ENCODE peak calls at places on chromosomes 5 and 9, in nine cellular contexts. One of them, this sample, is unnamed.
A peak's percentile ranks its signal among the peaks of the same experiment; 100 is the strongest.

GRCh38 chr5:102591650-102592049 is 92.8 kb upstream of the SLCO6A1 start:
- DNase-seq in HL-60: no peak
- DNase-seq in GM23338: no peak
- DNase-seq in SK-N-SH: no peak
- DNase-seq in HCT116: no peak
- DNase-seq in GM12878: peak; percentile 13
- DNase-seq in A549: no peak
- DNase-seq in HepG2: no peak
- DNase-seq in K562: no peak
- DNase-seq in this sample: no peak

GRCh38 chr9:86809968-86810367 is 137.3 kb downstream of the GAS1 start:
- DNase-seq in K562: no peak
- DNase-seq in HCT116: no peak
- DNase-seq in GM12878: no peak
- DNase-seq in A549: no peak
- DNase-seq in HepG2: no peak
- DNase-seq in HL-60: no peak
- DNase-seq in SK-N-SH: no peak
- DNase-seq in GM23338: peak; percentile 40
- DNase-seq in this sample: no peak

GRCh38 chr9:112860466-112860865 is 30.2 kb downstream of the SLC46A2 start:
- DNase-seq in HCT116: no peak
- DNase-seq in K562: no peak
- DNase-seq in A549: no peak
- DNase-seq in GM23338: no peak
- DNase-seq in SK-N-SH: no peak
- DNase-seq in HepG2: no peak
- DNase-seq in HL-60: no peak
- DNase-seq in GM12878: no peak
- DNase-seq in this sample: no peak

GRCh38 chr5:34684980-34685352 is 28.8 kb downstream of the RAI14 start:
- DNase-seq in SK-N-SH: no peak
- DNase-seq in HL-60: no peak
- DNase-seq in A549: no peak
- DNase-seq in GM12878: no peak
- DNase-seq in GM23338: no peak
- DNase-seq in HepG2: no peak
- DNase-seq in K562: no peak
- DNase-seq in HCT116: no peak
- DNase-seq in this sample: no peak

GRCh38 chr5:170313344-170313743 is 15.8 kb upstream of the LCP2 start:
- DNase-seq in SK-N-SH: no peak
- DNase-seq in K562: peak; percentile 47
- DNase-seq in HCT116: no peak
- DNase-seq in A549: no peak
- DNase-seq in GM12878: no peak
- DNase-seq in GM23338: no peak
- DNase-seq in HL-60: no peak
- DNase-seq in HepG2: no peak
- DNase-seq in this sample: no peak

GRCh38 chr5:1521054-1521453 is 2.7 kb downstream of the LPCAT1 start:
- DNase-seq in HL-60: no peak
- DNase-seq in SK-N-SH: no peak
- DNase-seq in HepG2: no peak
- DNase-seq in GM12878: no peak
- DNase-seq in GM23338: no peak
- DNase-seq in A549: no peak
- DNase-seq in HCT116: no peak
- DNase-seq in K562: no peak
- DNase-seq in this sample: no peak

GRCh38 chr5:82405166-82405565 is 127.0 kb upstream of the RPS23 start:
- DNase-seq in GM23338: no peak
- DNase-seq in SK-N-SH: no peak
- DNase-seq in K562: no peak
- DNase-seq in HepG2: no peak
- DNase-seq in HCT116: no peak
- DNase-seq in HL-60: no peak
- DNase-seq in A549: no peak
- DNase-seq in GM12878: no peak
- DNase-seq in this sample: no peak

GRCh38 chr5:54637654-54638053 is 120.1 kb downstream of the SNX18 start:
- DNase-seq in K562: no peak
- DNase-seq in HCT116: no peak
- DNase-seq in HL-60: no peak
- DNase-seq in SK-N-SH: no peak
- DNase-seq in A549: no peak
- DNase-seq in HepG2: no peak
- DNase-seq in GM23338: no peak
- DNase-seq in GM12878: no peak
- DNase-seq in this sample: no peak

GRCh38 chr9:93131599-93132286 is 2.3 kb downstream of the NINJ1 start:
- DNase-seq in HCT116: no peak
- DNase-seq in HepG2: no peak
- DNase-seq in K562: no peak
- DNase-seq in GM23338: no peak
- DNase-seq in A549: no peak
- DNase-seq in GM12878: no peak
- DNase-seq in SK-N-SH: no peak
- DNase-seq in HL-60: no peak
- DNase-seq in this sample: no peak

GRCh38 chr9:18791074-18791473 is 241.9 kb downstream of the SAXO1 start:
- DNase-seq in K562: peak; percentile 15
- DNase-seq in GM12878: no peak
- DNase-seq in HepG2: peak; percentile 39
- DNase-seq in GM23338: peak; percentile 91
- DNase-seq in A549: no peak
- DNase-seq in HCT116: peak; percentile 24
- DNase-seq in SK-N-SH: peak; percentile 57
- DNase-seq in HL-60: no peak
- DNase-seq in this sample: no peak

GRCh38 chr5:160287378-160288051 is 24.8 kb downstream of the CCNJL start:
- DNase-seq in SK-N-SH: peak; percentile 85
- DNase-seq in HL-60: no peak
- DNase-seq in GM23338: peak; percentile 97
- DNase-seq in HepG2: peak; percentile 62
- DNase-seq in K562: no peak
- DNase-seq in A549: no peak
- DNase-seq in GM12878: no peak
- DNase-seq in HCT116: no peak
- DNase-seq in this sample: no peak

GRCh38 chr5:15501057-15501791 is 1.2 kb downstream of the FBXL7 start:
- DNase-seq in HL-60: no peak
- DNase-seq in GM23338: peak; percentile 90
- DNase-seq in GM12878: no peak
- DNase-seq in HepG2: no peak
- DNase-seq in SK-N-SH: peak; percentile 69
- DNase-seq in A549: peak; percentile 13
- DNase-seq in HCT116: no peak
- DNase-seq in K562: no peak
- DNase-seq in this sample: no peak

GRCh38 chr9:20811872-20812271 is 127.8 kb downstream of the FOCAD start:
- DNase-seq in A549: no peak
- DNase-seq in HepG2: no peak
- DNase-seq in HL-60: no peak
- DNase-seq in GM23338: no peak
- DNase-seq in GM12878: no peak
- DNase-seq in K562: no peak
- DNase-seq in SK-N-SH: no peak
- DNase-seq in HCT116: no peak
- DNase-seq in this sample: no peak

GRCh38 chr9:14433841-14434511 is 120.0 kb upstream of the NFIB start:
- DNase-seq in SK-N-SH: no peak
- DNase-seq in HL-60: no peak
- DNase-seq in K562: peak; percentile 7
- DNase-seq in HepG2: peak; percentile 20
- DNase-seq in GM12878: no peak
- DNase-seq in GM23338: peak; percentile 39
- DNase-seq in A549: peak; percentile 15
- DNase-seq in HCT116: peak; percentile 56
- DNase-seq in this sample: peak; percentile 15

GRCh38 chr5:142013734-142014495 is 1.1 kb upstream of the GNPDA1 start:
- DNase-seq in SK-N-SH: no peak
- DNase-seq in GM23338: no peak
- DNase-seq in GM12878: no peak
- DNase-seq in A549: no peak
- DNase-seq in HCT116: no peak
- DNase-seq in K562: peak; percentile 32
- DNase-seq in HL-60: no peak
- DNase-seq in HepG2: peak; percentile 68
- DNase-seq in this sample: no peak

GRCh38 chr5:143030349-143030748 is 260.2 kb downstream of the ARHGAP26 start:
- DNase-seq in GM12878: no peak
- DNase-seq in GM23338: no peak
- DNase-seq in K562: no peak
- DNase-seq in HL-60: peak; percentile 24
- DNase-seq in SK-N-SH: no peak
- DNase-seq in HepG2: no peak
- DNase-seq in HCT116: no peak
- DNase-seq in A549: no peak
- DNase-seq in this sample: no peak

GRCh38 chr9:12464910-12465512 is 228.2 kb upstream of the TYRP1 start:
- DNase-seq in GM23338: peak; percentile 71
- DNase-seq in HepG2: peak; percentile 6
- DNase-seq in HL-60: no peak
- DNase-seq in HCT116: no peak
- DNase-seq in K562: peak; percentile 4
- DNase-seq in SK-N-SH: peak; percentile 6
- DNase-seq in GM12878: no peak
- DNase-seq in A549: peak; percentile 1
- DNase-seq in this sample: no peak

GRCh38 chr5:139182528-139183296 is 15.5 kb downstream of the SIL1 start:
- DNase-seq in GM23338: no peak
- DNase-seq in GM12878: no peak
- DNase-seq in HepG2: no peak
- DNase-seq in HCT116: no peak
- DNase-seq in HL-60: no peak
- DNase-seq in A549: no peak
- DNase-seq in SK-N-SH: no peak
- DNase-seq in K562: no peak
- DNase-seq in this sample: no peak

DNA sequence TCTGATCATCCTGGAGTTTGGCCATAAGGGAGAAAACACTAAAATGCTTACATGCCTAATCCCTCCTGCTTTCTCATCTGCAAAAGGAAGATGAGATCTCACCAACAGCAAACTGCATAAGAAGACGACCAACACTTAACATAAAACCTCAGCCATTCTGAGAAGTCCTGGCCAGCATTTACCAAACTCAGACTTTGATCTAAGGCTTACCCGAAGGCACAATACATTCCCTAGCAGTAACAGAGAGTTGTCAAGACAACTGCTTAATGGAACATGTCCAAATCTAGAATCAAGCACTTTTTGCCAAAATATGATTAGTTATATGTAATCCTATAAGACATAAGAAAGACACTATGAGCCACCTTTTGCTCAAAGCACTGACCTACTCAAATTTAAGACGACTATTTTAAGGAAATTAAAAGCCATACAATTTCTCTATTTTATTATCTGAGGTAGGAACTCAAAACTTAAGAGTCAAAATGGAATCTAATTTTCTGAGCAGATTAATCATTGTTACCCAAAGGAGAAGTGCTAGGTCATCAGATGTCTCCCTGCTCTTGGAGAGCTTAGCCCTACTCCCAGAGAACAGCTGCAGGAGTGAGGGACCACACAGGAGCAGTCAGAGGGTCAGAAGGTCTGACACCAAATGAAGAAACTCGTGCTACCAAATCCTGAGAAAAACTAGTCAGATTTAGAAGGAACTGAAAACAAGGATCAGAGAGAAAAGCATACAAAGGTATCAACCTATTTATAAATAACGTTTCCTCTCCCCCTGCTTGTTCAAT is 39.3 kb downstream of the EPB41L4A start:
- DNase-seq in K562: no peak
- DNase-seq in HCT116: no peak
- DNase-seq in HepG2: no peak
- DNase-seq in A549: no peak
- DNase-seq in HL-60: no peak
- DNase-seq in SK-N-SH: no peak
- DNase-seq in GM23338: no peak
- DNase-seq in GM12878: no peak
- DNase-seq in this sample: no peak
- TF ChIP-seq REST in K562: no peak
- TF ChIP-seq REST in HCT116: no peak
- TF ChIP-seq REST in HepG2: no peak
- TF ChIP-seq REST in A549: no peak
- TF ChIP-seq REST in HL-60: no peak
- TF ChIP-seq REST in SK-N-SH: no peak
- TF ChIP-seq REST in GM23338: no peak
- TF ChIP-seq REST in GM12878: no peak
- TF ChIP-seq REST in this sample: no peak

GRCh38 chr5:11452854-11453253 is 451.4 kb downstream of the CTNND2 start:
- DNase-seq in GM12878: no peak
- DNase-seq in HepG2: no peak
- DNase-seq in HCT116: no peak
- DNase-seq in K562: no peak
- DNase-seq in GM23338: no peak
- DNase-seq in SK-N-SH: no peak
- DNase-seq in A549: no peak
- DNase-seq in HL-60: no peak
- DNase-seq in this sample: no peak
- TF ChIP-seq REST in GM12878: no peak
- TF ChIP-seq REST in HepG2: no peak
- TF ChIP-seq REST in HCT116: no peak
- TF ChIP-seq REST in K562: no peak
- TF ChIP-seq REST in GM23338: no peak
- TF ChIP-seq REST in SK-N-SH: no peak
- TF ChIP-seq REST in A549: no peak
- TF ChIP-seq REST in HL-60: no peak
- TF ChIP-seq REST in this sample: no peak

DNA sequence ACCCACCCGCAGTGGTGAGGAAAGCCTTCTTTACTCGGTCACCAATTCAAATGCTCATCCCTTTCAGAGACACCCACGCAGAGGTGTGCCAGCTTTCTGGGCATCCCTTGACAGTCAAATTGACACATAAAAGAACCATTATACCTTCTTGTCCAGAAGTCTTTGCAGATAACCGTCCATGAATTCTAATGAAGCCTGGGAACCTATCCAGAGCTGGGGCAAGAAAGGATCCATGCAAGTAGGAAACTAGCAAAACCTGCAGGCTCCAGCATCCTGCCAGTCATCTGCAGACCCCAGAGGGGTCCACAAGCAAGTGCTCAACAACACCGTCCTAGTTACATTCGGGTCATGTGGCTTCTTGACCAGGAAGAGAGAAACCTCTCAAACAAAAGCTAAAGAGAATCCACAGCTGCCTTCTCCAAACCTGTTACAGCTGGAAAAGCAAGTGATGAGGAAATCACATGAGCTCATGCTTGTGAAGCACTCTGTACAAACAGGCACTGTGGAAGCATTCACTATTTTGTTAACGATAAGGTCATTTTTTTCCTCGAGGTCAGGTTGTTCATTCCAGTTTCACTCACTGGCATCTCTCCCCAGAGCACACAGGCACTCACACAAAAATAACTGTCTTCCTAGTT is 80.2 kb upstream of the DMRT1 start:
- DNase-seq in SK-N-SH: no peak
- DNase-seq in HL-60: no peak
- DNase-seq in HCT116: no peak
- DNase-seq in A549: no peak
- DNase-seq in GM12878: no peak
- DNase-seq in HepG2: peak; percentile 77
- DNase-seq in K562: no peak
- DNase-seq in GM23338: no peak
- DNase-seq in this sample: no peak
- TF ChIP-seq REST in SK-N-SH: no peak
- TF ChIP-seq REST in HL-60: no peak
- TF ChIP-seq REST in HCT116: no peak
- TF ChIP-seq REST in A549: no peak
- TF ChIP-seq REST in GM12878: no peak
- TF ChIP-seq REST in HepG2: no peak
- TF ChIP-seq REST in K562: no peak
- TF ChIP-seq REST in GM23338: no peak
- TF ChIP-seq REST in this sample: no peak

GRCh38 chr5:78905084-78905938 is 79.8 kb downstream of the ARSB start:
- DNase-seq in GM23338: no peak
- DNase-seq in K562: no peak
- DNase-seq in SK-N-SH: no peak
- DNase-seq in HL-60: peak; percentile 87
- DNase-seq in GM12878: peak; percentile 66
- DNase-seq in A549: no peak
- DNase-seq in HCT116: no peak
- DNase-seq in HepG2: no peak
- DNase-seq in this sample: no peak
- TF ChIP-seq REST in GM23338: no peak
- TF ChIP-seq REST in K562: no peak
- TF ChIP-seq REST in SK-N-SH: no peak
- TF ChIP-seq REST in HL-60: no peak
- TF ChIP-seq REST in GM12878: no peak
- TF ChIP-seq REST in A549: no peak
- TF ChIP-seq REST in HCT116: no peak
- TF ChIP-seq REST in HepG2: no peak
- TF ChIP-seq REST in this sample: no peak